ENCODE peak calls at places on chromosomes 7 and 10, in six cellular contexts. One of them, this sample, is unnamed.
A peak's percentile ranks its signal among the peaks of the same experiment; 100 is the strongest.

GRCh38 chr7:100371561-100372171 is 1.6 kb upstream of the PILRA start:
- DNase-seq in fibroblast of the aortic adventitia: no peak
- DNase-seq in HEK293T: no peak
- DNase-seq in breast epithelium: no peak
- DNase-seq in GM20000: no peak
- DNase-seq in stimulated activated CD8-positive, alpha-beta memory T cell treated with anti-CD3 and anti-CD28 coated beads, Interleukin-15, amount 100 ng/mL, for 24 hours: no peak
- DNase-seq in this sample: no peak

GRCh38 chr10:132148261-132149251 is 38.2 kb upstream of the DPYSL4 start:
- DNase-seq in GM20000: no peak
- DNase-seq in fibroblast of the aortic adventitia: no peak
- DNase-seq in HEK293T: no peak
- DNase-seq in breast epithelium: no peak
- DNase-seq in stimulated activated CD8-positive, alpha-beta memory T cell treated with anti-CD3 and anti-CD28 coated beads, Interleukin-15, amount 100 ng/mL, for 24 hours: no peak
- DNase-seq in this sample: no peak

GRCh38 chr7:47358944-47359588 is 222.8 kb downstream of the TNS3 start:
- DNase-seq in breast epithelium: no peak
- DNase-seq in stimulated activated CD8-positive, alpha-beta memory T cell treated with anti-CD3 and anti-CD28 coated beads, Interleukin-15, amount 100 ng/mL, for 24 hours: no peak
- DNase-seq in fibroblast of the aortic adventitia: no peak
- DNase-seq in HEK293T: no peak
- DNase-seq in GM20000: no peak
- DNase-seq in this sample: no peak

GRCh38 chr7:105014725-105015630 is 973 bp downstream of the KMT2E start:
- DNase-seq in HEK293T: no peak
- DNase-seq in stimulated activated CD8-positive, alpha-beta memory T cell treated with anti-CD3 and anti-CD28 coated beads, Interleukin-15, amount 100 ng/mL, for 24 hours: no peak
- DNase-seq in fibroblast of the aortic adventitia: peak; percentile 42
- DNase-seq in GM20000: peak; percentile 57
- DNase-seq in breast epithelium: no peak
- DNase-seq in this sample: peak; percentile 42

GRCh38 chr7:156539999-156540398 is 100.6 kb upstream of the RNF32 start:
- DNase-seq in HEK293T: no peak
- DNase-seq in breast epithelium: no peak
- DNase-seq in stimulated activated CD8-positive, alpha-beta memory T cell treated with anti-CD3 and anti-CD28 coated beads, Interleukin-15, amount 100 ng/mL, for 24 hours: no peak
- DNase-seq in GM20000: no peak
- DNase-seq in fibroblast of the aortic adventitia: no peak
- DNase-seq in this sample: no peak

GRCh38 chr7:80916770-80917681 is 1.8 kb downstream of the SEMA3C start:
- DNase-seq in stimulated activated CD8-positive, alpha-beta memory T cell treated with anti-CD3 and anti-CD28 coated beads, Interleukin-15, amount 100 ng/mL, for 24 hours: no peak
- DNase-seq in breast epithelium: no peak
- DNase-seq in fibroblast of the aortic adventitia: peak; percentile 83
- DNase-seq in GM20000: no peak
- DNase-seq in HEK293T: no peak
- DNase-seq in this sample: peak; percentile 92

GRCh38 chr7:86644282-86645173 is 819 bp downstream of the GRM3 start:
- DNase-seq in stimulated activated CD8-positive, alpha-beta memory T cell treated with anti-CD3 and anti-CD28 coated beads, Interleukin-15, amount 100 ng/mL, for 24 hours: no peak
- DNase-seq in breast epithelium: no peak
- DNase-seq in HEK293T: no peak
- DNase-seq in GM20000: no peak
- DNase-seq in fibroblast of the aortic adventitia: no peak
- DNase-seq in this sample: no peak

GRCh38 chr7:29865526-29865925 is 59.2 kb downstream of the WIPF3 start:
- DNase-seq in breast epithelium: no peak
- DNase-seq in fibroblast of the aortic adventitia: peak; percentile 90
- DNase-seq in stimulated activated CD8-positive, alpha-beta memory T cell treated with anti-CD3 and anti-CD28 coated beads, Interleukin-15, amount 100 ng/mL, for 24 hours: no peak
- DNase-seq in GM20000: no peak
- DNase-seq in HEK293T: no peak
- DNase-seq in this sample: peak; percentile 74

GRCh38 chr10:131901181-131901829 is 497 bp downstream of the PPP2R2D start:
- DNase-seq in fibroblast of the aortic adventitia: peak; percentile 19
- DNase-seq in stimulated activated CD8-positive, alpha-beta memory T cell treated with anti-CD3 and anti-CD28 coated beads, Interleukin-15, amount 100 ng/mL, for 24 hours: peak; percentile 21
- DNase-seq in GM20000: peak; percentile 61
- DNase-seq in breast epithelium: no peak
- DNase-seq in HEK293T: peak; percentile 53
- DNase-seq in this sample: peak; percentile 20

GRCh38 chr7:11212080-11212711 is 238.5 kb downstream of the PHF14 start:
- DNase-seq in breast epithelium: no peak
- DNase-seq in GM20000: peak; percentile 49
- DNase-seq in fibroblast of the aortic adventitia: peak; percentile 82
- DNase-seq in stimulated activated CD8-positive, alpha-beta memory T cell treated with anti-CD3 and anti-CD28 coated beads, Interleukin-15, amount 100 ng/mL, for 24 hours: no peak
- DNase-seq in HEK293T: peak; percentile 50
- DNase-seq in this sample: peak; percentile 83

GRCh38 chr10:24428410-24428782 is 219.5 kb downstream of the KIAA1217 start:
- DNase-seq in GM20000: no peak
- DNase-seq in HEK293T: no peak
- DNase-seq in breast epithelium: no peak
- DNase-seq in stimulated activated CD8-positive, alpha-beta memory T cell treated with anti-CD3 and anti-CD28 coated beads, Interleukin-15, amount 100 ng/mL, for 24 hours: no peak
- DNase-seq in fibroblast of the aortic adventitia: peak; percentile 70
- DNase-seq in this sample: peak; percentile 55

GRCh38 chr10:125692246-125692931 is 9.4 kb upstream of the TEX36 start:
- DNase-seq in GM20000: no peak
- DNase-seq in fibroblast of the aortic adventitia: peak; percentile 44
- DNase-seq in HEK293T: no peak
- DNase-seq in stimulated activated CD8-positive, alpha-beta memory T cell treated with anti-CD3 and anti-CD28 coated beads, Interleukin-15, amount 100 ng/mL, for 24 hours: no peak
- DNase-seq in breast epithelium: no peak
- DNase-seq in this sample: no peak

GRCh38 chr10:103102195-103102594 is 90.9 kb downstream of the NT5C2 start:
- DNase-seq in breast epithelium: no peak
- DNase-seq in HEK293T: no peak
- DNase-seq in fibroblast of the aortic adventitia: no peak
- DNase-seq in GM20000: no peak
- DNase-seq in stimulated activated CD8-positive, alpha-beta memory T cell treated with anti-CD3 and anti-CD28 coated beads, Interleukin-15, amount 100 ng/mL, for 24 hours: no peak
- DNase-seq in this sample: peak; percentile 11

GRCh38 chr7:45580053-45580872 is 6.1 kb downstream of the ADCY1 start:
- DNase-seq in HEK293T: peak; percentile 27
- DNase-seq in fibroblast of the aortic adventitia: no peak
- DNase-seq in stimulated activated CD8-positive, alpha-beta memory T cell treated with anti-CD3 and anti-CD28 coated beads, Interleukin-15, amount 100 ng/mL, for 24 hours: no peak
- DNase-seq in GM20000: no peak
- DNase-seq in breast epithelium: peak; percentile 43
- DNase-seq in this sample: no peak

GRCh38 chr10:22002531-22003110 is 909 bp downstream of the DNAJC1 start:
- DNase-seq in breast epithelium: no peak
- DNase-seq in fibroblast of the aortic adventitia: peak; percentile 77
- DNase-seq in HEK293T: peak; percentile 18
- DNase-seq in GM20000: peak; percentile 33
- DNase-seq in stimulated activated CD8-positive, alpha-beta memory T cell treated with anti-CD3 and anti-CD28 coated beads, Interleukin-15, amount 100 ng/mL, for 24 hours: no peak
- DNase-seq in this sample: peak; percentile 66

GRCh38 chr7:157564518-157565177 is 227.8 kb downstream of the DNAJB6 start:
- DNase-seq in HEK293T: no peak
- DNase-seq in stimulated activated CD8-positive, alpha-beta memory T cell treated with anti-CD3 and anti-CD28 coated beads, Interleukin-15, amount 100 ng/mL, for 24 hours: no peak
- DNase-seq in breast epithelium: no peak
- DNase-seq in GM20000: no peak
- DNase-seq in fibroblast of the aortic adventitia: no peak
- DNase-seq in this sample: peak; percentile 98

GRCh38 chr10:121540773-121541395 is 57.4 kb downstream of the FGFR2 start:
- DNase-seq in GM20000: no peak
- DNase-seq in HEK293T: no peak
- DNase-seq in fibroblast of the aortic adventitia: no peak
- DNase-seq in breast epithelium: no peak
- DNase-seq in stimulated activated CD8-positive, alpha-beta memory T cell treated with anti-CD3 and anti-CD28 coated beads, Interleukin-15, amount 100 ng/mL, for 24 hours: no peak
- DNase-seq in this sample: no peak

GRCh38 chr10:72006026-72006425 is 41.8 kb downstream of the CHST3 start:
- DNase-seq in fibroblast of the aortic adventitia: no peak
- DNase-seq in GM20000: no peak
- DNase-seq in breast epithelium: no peak
- DNase-seq in stimulated activated CD8-positive, alpha-beta memory T cell treated with anti-CD3 and anti-CD28 coated beads, Interleukin-15, amount 100 ng/mL, for 24 hours: no peak
- DNase-seq in HEK293T: no peak
- DNase-seq in this sample: no peak

GRCh38 chr10:69685426-69685801 is 55.4 kb downstream of the FAM241B start:
- DNase-seq in HEK293T: no peak
- DNase-seq in breast epithelium: no peak
- DNase-seq in stimulated activated CD8-positive, alpha-beta memory T cell treated with anti-CD3 and anti-CD28 coated beads, Interleukin-15, amount 100 ng/mL, for 24 hours: no peak
- DNase-seq in fibroblast of the aortic adventitia: no peak
- DNase-seq in GM20000: no peak
- DNase-seq in this sample: no peak

GRCh38 chr10:24465124-24465874 is 256.4 kb downstream of the KIAA1217 start:
- DNase-seq in breast epithelium: peak; percentile 61
- DNase-seq in fibroblast of the aortic adventitia: peak; percentile 82
- DNase-seq in GM20000: no peak
- DNase-seq in stimulated activated CD8-positive, alpha-beta memory T cell treated with anti-CD3 and anti-CD28 coated beads, Interleukin-15, amount 100 ng/mL, for 24 hours: no peak
- DNase-seq in HEK293T: no peak
- DNase-seq in this sample: peak; percentile 93

GRCh38 chr10:112361951-112362770 is 11.8 kb upstream of the ACSL5 start:
- DNase-seq in fibroblast of the aortic adventitia: peak; percentile 74
- DNase-seq in breast epithelium: no peak
- DNase-seq in stimulated activated CD8-positive, alpha-beta memory T cell treated with anti-CD3 and anti-CD28 coated beads, Interleukin-15, amount 100 ng/mL, for 24 hours: no peak
- DNase-seq in HEK293T: no peak
- DNase-seq in GM20000: no peak
- DNase-seq in this sample: peak; percentile 48

GRCh38 chr7:44059219-44060090 is 5.9 kb downstream of the PGAM2 start:
- DNase-seq in breast epithelium: peak; percentile 25
- DNase-seq in fibroblast of the aortic adventitia: no peak
- DNase-seq in GM20000: peak; percentile 78
- DNase-seq in stimulated activated CD8-positive, alpha-beta memory T cell treated with anti-CD3 and anti-CD28 coated beads, Interleukin-15, amount 100 ng/mL, for 24 hours: no peak
- DNase-seq in HEK293T: no peak
- DNase-seq in this sample: no peak

GRCh38 chr7:147053761-147054160 is 937.2 kb downstream of the CNTNAP2 start:
- DNase-seq in stimulated activated CD8-positive, alpha-beta memory T cell treated with anti-CD3 and anti-CD28 coated beads, Interleukin-15, amount 100 ng/mL, for 24 hours: no peak
- DNase-seq in breast epithelium: no peak
- DNase-seq in HEK293T: no peak
- DNase-seq in fibroblast of the aortic adventitia: no peak
- DNase-seq in GM20000: no peak
- DNase-seq in this sample: no peak

GRCh38 chr7:152185514-152185913 is 160.0 kb downstream of the GALNT11 start:
- DNase-seq in stimulated activated CD8-positive, alpha-beta memory T cell treated with anti-CD3 and anti-CD28 coated beads, Interleukin-15, amount 100 ng/mL, for 24 hours: no peak
- DNase-seq in GM20000: no peak
- DNase-seq in fibroblast of the aortic adventitia: no peak
- DNase-seq in HEK293T: no peak
- DNase-seq in breast epithelium: no peak
- DNase-seq in this sample: no peak

GRCh38 chr7:18753972-18754610 is 258.5 kb downstream of the HDAC9 start:
- DNase-seq in breast epithelium: no peak
- DNase-seq in fibroblast of the aortic adventitia: peak; percentile 91
- DNase-seq in GM20000: no peak
- DNase-seq in HEK293T: no peak
- DNase-seq in stimulated activated CD8-positive, alpha-beta memory T cell treated with anti-CD3 and anti-CD28 coated beads, Interleukin-15, amount 100 ng/mL, for 24 hours: no peak
- DNase-seq in this sample: peak; percentile 99

GRCh38 chr7:37901236-37901827 is 15.3 kb downstream of the SFRP4 start:
- DNase-seq in breast epithelium: no peak
- DNase-seq in stimulated activated CD8-positive, alpha-beta memory T cell treated with anti-CD3 and anti-CD28 coated beads, Interleukin-15, amount 100 ng/mL, for 24 hours: no peak
- DNase-seq in fibroblast of the aortic adventitia: peak; percentile 83
- DNase-seq in HEK293T: peak; percentile 42
- DNase-seq in GM20000: peak; percentile 30
- DNase-seq in this sample: peak; percentile 59

GRCh38 chr10:42475168-42476098 is 162.9 kb downstream of the ZNF33B start:
- DNase-seq in stimulated activated CD8-positive, alpha-beta memory T cell treated with anti-CD3 and anti-CD28 coated beads, Interleukin-15, amount 100 ng/mL, for 24 hours: no peak
- DNase-seq in breast epithelium: no peak
- DNase-seq in fibroblast of the aortic adventitia: peak; percentile 18
- DNase-seq in GM20000: no peak
- DNase-seq in HEK293T: peak; percentile 50
- DNase-seq in this sample: peak; percentile 70

GRCh38 chr10:44922021-44922420 is 10.9 kb downstream of the TMEM72 start:
- DNase-seq in fibroblast of the aortic adventitia: no peak
- DNase-seq in breast epithelium: no peak
- DNase-seq in GM20000: no peak
- DNase-seq in HEK293T: no peak
- DNase-seq in stimulated activated CD8-positive, alpha-beta memory T cell treated with anti-CD3 and anti-CD28 coated beads, Interleukin-15, amount 100 ng/mL, for 24 hours: no peak
- DNase-seq in this sample: no peak

GRCh38 chr7:158351481-158351880 is 236.1 kb downstream of the PTPRN2 start:
- DNase-seq in fibroblast of the aortic adventitia: no peak
- DNase-seq in GM20000: no peak
- DNase-seq in stimulated activated CD8-positive, alpha-beta memory T cell treated with anti-CD3 and anti-CD28 coated beads, Interleukin-15, amount 100 ng/mL, for 24 hours: no peak
- DNase-seq in HEK293T: no peak
- DNase-seq in breast epithelium: peak; percentile 33
- DNase-seq in this sample: no peak

GRCh38 chr10:35079763-35080162 is 10.4 kb downstream of the CUL2 start:
- DNase-seq in GM20000: no peak
- DNase-seq in HEK293T: no peak
- DNase-seq in fibroblast of the aortic adventitia: peak; percentile 71
- DNase-seq in breast epithelium: no peak
- DNase-seq in stimulated activated CD8-positive, alpha-beta memory T cell treated with anti-CD3 and anti-CD28 coated beads, Interleukin-15, amount 100 ng/mL, for 24 hours: no peak
- DNase-seq in this sample: peak; percentile 83

GRCh38 chr10:50431791-50432190 is 180.5 kb upstream of the ASAH2 start:
- DNase-seq in stimulated activated CD8-positive, alpha-beta memory T cell treated with anti-CD3 and anti-CD28 coated beads, Interleukin-15, amount 100 ng/mL, for 24 hours: no peak
- DNase-seq in fibroblast of the aortic adventitia: peak; percentile 64
- DNase-seq in GM20000: peak; percentile 52
- DNase-seq in HEK293T: no peak
- DNase-seq in breast epithelium: no peak
- DNase-seq in this sample: peak; percentile 84

GRCh38 chr7:134985894-134986362 is 380 bp upstream of the AGBL3 start:
- DNase-seq in stimulated activated CD8-positive, alpha-beta memory T cell treated with anti-CD3 and anti-CD28 coated beads, Interleukin-15, amount 100 ng/mL, for 24 hours: no peak
- DNase-seq in breast epithelium: no peak
- DNase-seq in GM20000: no peak
- DNase-seq in fibroblast of the aortic adventitia: no peak
- DNase-seq in HEK293T: no peak
- DNase-seq in this sample: no peak

GRCh38 chr10:89419548-89419947 is 5.2 kb downstream of the IFIT5 start:
- DNase-seq in breast epithelium: no peak
- DNase-seq in stimulated activated CD8-positive, alpha-beta memory T cell treated with anti-CD3 and anti-CD28 coated beads, Interleukin-15, amount 100 ng/mL, for 24 hours: no peak
- DNase-seq in HEK293T: peak; percentile 20
- DNase-seq in GM20000: peak; percentile 26
- DNase-seq in fibroblast of the aortic adventitia: peak; percentile 44
- DNase-seq in this sample: peak; percentile 62

GRCh38 chr10:34850036-34850435 is 34.9 kb upstream of the PARD3 start:
- DNase-seq in fibroblast of the aortic adventitia: no peak
- DNase-seq in HEK293T: no peak
- DNase-seq in GM20000: no peak
- DNase-seq in stimulated activated CD8-positive, alpha-beta memory T cell treated with anti-CD3 and anti-CD28 coated beads, Interleukin-15, amount 100 ng/mL, for 24 hours: no peak
- DNase-seq in breast epithelium: no peak
- DNase-seq in this sample: no peak

GRCh38 chr7:150503581-150503980 is 11.1 kb upstream of the GIMAP7 start:
- DNase-seq in breast epithelium: no peak
- DNase-seq in HEK293T: no peak
- DNase-seq in stimulated activated CD8-positive, alpha-beta memory T cell treated with anti-CD3 and anti-CD28 coated beads, Interleukin-15, amount 100 ng/mL, for 24 hours: no peak
- DNase-seq in GM20000: no peak
- DNase-seq in fibroblast of the aortic adventitia: no peak
- DNase-seq in this sample: no peak

GRCh38 chr7:141014091-141014490 is 661 bp downstream of the MRPS33 start:
- DNase-seq in GM20000: no peak
- DNase-seq in HEK293T: peak; percentile 31
- DNase-seq in breast epithelium: no peak
- DNase-seq in stimulated activated CD8-positive, alpha-beta memory T cell treated with anti-CD3 and anti-CD28 coated beads, Interleukin-15, amount 100 ng/mL, for 24 hours: no peak
- DNase-seq in fibroblast of the aortic adventitia: no peak
- DNase-seq in this sample: peak; percentile 14

GRCh38 chr7:99024066-99024465 is 119.8 kb downstream of the SMURF1 start:
- DNase-seq in HEK293T: no peak
- DNase-seq in stimulated activated CD8-positive, alpha-beta memory T cell treated with anti-CD3 and anti-CD28 coated beads, Interleukin-15, amount 100 ng/mL, for 24 hours: no peak
- DNase-seq in breast epithelium: no peak
- DNase-seq in fibroblast of the aortic adventitia: no peak
- DNase-seq in GM20000: no peak
- DNase-seq in this sample: peak; percentile 5

GRCh38 chr7:35805876-35806275 is 5.0 kb downstream of the SEPTIN7 start:
- DNase-seq in HEK293T: no peak
- DNase-seq in breast epithelium: no peak
- DNase-seq in stimulated activated CD8-positive, alpha-beta memory T cell treated with anti-CD3 and anti-CD28 coated beads, Interleukin-15, amount 100 ng/mL, for 24 hours: no peak
- DNase-seq in fibroblast of the aortic adventitia: no peak
- DNase-seq in GM20000: no peak
- DNase-seq in this sample: peak; percentile 8

GRCh38 chr10:46556515-46557318 is at the start of gene GPRIN2:
- DNase-seq in stimulated activated CD8-positive, alpha-beta memory T cell treated with anti-CD3 and anti-CD28 coated beads, Interleukin-15, amount 100 ng/mL, for 24 hours: no peak
- DNase-seq in HEK293T: no peak
- DNase-seq in fibroblast of the aortic adventitia: no peak
- DNase-seq in breast epithelium: peak; percentile 61
- DNase-seq in GM20000: no peak
- DNase-seq in this sample: no peak

This sample was measured in fibroblast of lung.